ENCODE peak calls at places on chromosome 13, in four cellular contexts. Z, X, Y and J are unnamed samples.

GRCh38 chr13:43284162-43284561 is 260.8 kb downstream of the DNAJC15 start:
- DNase-seq in Z (no peak), X (no peak), Y (no peak), J (no peak)

GRCh38 chr13:102402292-102402691 is 444 bp upstream of the FGF14 start:
- DNase-seq in Z (no peak), X (no peak), Y (no peak), J (peak; percentile 78)

GRCh38 chr13:27355894-27356293 is 68.5 kb upstream of the GTF3A start:
- DNase-seq in Z (no peak), X (no peak), Y (no peak), J (peak; percentile 38)

GRCh38 chr13:95833126-95833525 is 156.2 kb downstream of the DNAJC3 start:
- DNase-seq in Z (no peak), X (no peak), Y (no peak), J (no peak)

GRCh38 chr13:42762251-42762650 is 19.1 kb upstream of the FAM216B start:
- DNase-seq in Z (no peak), X (no peak), Y (no peak), J (no peak)

GRCh38 chr13:90105276-90105675 is 1242.2 kb upstream of the MIR17HG start:
- DNase-seq in Z (no peak), X (no peak), Y (no peak), J (no peak)

GRCh38 chr13:25980255-25980654 is 71.6 kb downstream of the SHISA2 start:
- DNase-seq in Z (peak; percentile 9), X (peak; percentile 22), Y (peak; percentile 11), J (peak; percentile 58)

GRCh38 chr13:95564091-95564490 is 11.6 kb downstream of the CLDN10 start:
- DNase-seq in Z (no peak), X (peak; percentile 20), Y (no peak), J (no peak)

GRCh38 chr13:86870388-86870966 is 800.7 kb upstream of the SLITRK5 start:
- DNase-seq in Z (peak; percentile 6), X (peak; percentile 1), Y (peak; percentile 3), J (no peak)

GRCh38 chr13:35838356-35838755 is 292.8 kb downstream of the DCLK1 start:
- DNase-seq in Z (no peak), X (no peak), Y (no peak), J (no peak)

GRCh38 chr13:75467009-75467728 is 14.8 kb downstream of the TBC1D4 start:
- DNase-seq in Z (no peak), X (no peak), Y (peak; percentile 27), J (no peak)

GRCh38 chr13:29502391-29503008 is 93.0 kb downstream of the SLC7A1 start:
- DNase-seq in Z (no peak), X (no peak), Y (no peak), J (no peak)

GRCh38 chr13:44263920-44264610 is 109.6 kb upstream of the SERP2 start:
- DNase-seq in Z (no peak), X (no peak), Y (no peak), J (no peak)

GRCh38 chr13:39451301-39451700 is 151.7 kb downstream of the LHFPL6 start:
- DNase-seq in Z (no peak), X (no peak), Y (no peak), J (no peak)

GRCh38 chr13:47087841-47088240 is 191.0 kb upstream of the HTR2A start:
- DNase-seq in Z (no peak), X (no peak), Y (no peak), J (no peak)

GRCh38 chr13:44365008-44365407 is 8.6 kb upstream of the SERP2 start:
- DNase-seq in Z (no peak), X (no peak), Y (no peak), J (no peak)

GRCh38 chr13:108922108-108922507 is 292.7 kb downstream of the MYO16 start:
- DNase-seq in Z (no peak), X (no peak), Y (no peak), J (no peak)

GRCh38 chr13:89066868-89067466 is 1395.8 kb downstream of the SLITRK5 start:
- DNase-seq in Z (peak; percentile 4), X (peak; percentile 39), Y (peak; percentile 44), J (peak; percentile 18)

GRCh38 chr13:105442941-105443340 is 1092.5 kb downstream of the EFNB2 start:
- DNase-seq in Z (no peak), X (peak; percentile 87), Y (no peak), J (no peak)

GRCh38 chr13:97615266-97615665 is 181.3 kb downstream of the RAP2A start:
- DNase-seq in Z (no peak), X (no peak), Y (no peak), J (no peak)

GRCh38 chr13:78139765-78140164 is 221.1 kb upstream of the EDNRB start:
- DNase-seq in Z (no peak), X (no peak), Y (no peak), J (no peak)

GRCh38 chr13:31029129-31029528 is 96.7 kb downstream of the TEX26 start:
- DNase-seq in Z (no peak), X (no peak), Y (no peak), J (no peak)

GRCh38 chr13:32846556-32846955 is 169.7 kb upstream of the KL start:
- DNase-seq in Z (no peak), X (no peak), Y (no peak), J (peak; percentile 52)
- TF ChIP-seq NR3C1 in Z (no peak), X (no peak), Y (no peak), J (no peak)

GRCh38 chr13:93843082-93843481 is 616.5 kb downstream of the GPC6 start:
- DNase-seq in Z (no peak), X (no peak), Y (no peak), J (no peak)

GRCh38 chr13:93848247-93848646 is 621.6 kb downstream of the GPC6 start:
- DNase-seq in Z (no peak), X (no peak), Y (no peak), J (no peak)

DNA sequence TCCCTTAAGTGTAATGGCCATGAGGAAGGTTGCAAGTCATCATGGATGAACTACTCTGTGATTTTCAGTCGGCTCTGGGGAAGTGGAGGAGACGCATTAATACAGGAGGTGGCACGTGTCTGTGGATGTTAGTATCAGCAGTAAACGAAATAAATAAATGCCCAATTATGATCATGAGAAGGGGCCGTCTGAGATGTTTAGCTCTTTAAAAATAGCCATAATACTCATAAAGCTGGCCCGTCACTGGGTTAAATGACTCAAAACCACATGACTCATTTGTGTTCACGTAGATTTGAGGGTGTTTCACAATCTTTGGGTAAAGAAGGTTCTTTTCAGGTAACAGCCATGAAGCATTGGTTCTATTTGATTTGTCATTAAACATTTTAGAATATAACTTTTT is 620.6 kb downstream of the GPC6 start:
- DNase-seq in Z (no peak), X (peak; percentile 29), Y (peak; percentile 5), J (no peak)
- TF ChIP-seq NR3C1 in Z (no peak), X (no peak), Y (no peak), J (no peak)

GRCh38 chr13:32134991-32135390 is 103.4 kb downstream of the FRY start:
- DNase-seq in Z (no peak), X (no peak), Y (no peak), J (no peak)

GRCh38 chr13:32134241-32134801 is 102.7 kb downstream of the FRY start:
- DNase-seq in Z (no peak), X (no peak), Y (no peak), J (no peak)

GRCh38 chr13:32136716-32137115 is 105.1 kb downstream of the FRY start:
- DNase-seq in Z (no peak), X (no peak), Y (no peak), J (no peak)

GRCh38 chr13:32136061-32136460 is 104.5 kb downstream of the FRY start:
- DNase-seq in Z (no peak), X (no peak), Y (no peak), J (no peak)

GRCh38 chr13:32135655-32136054 is 104.1 kb downstream of the FRY start:
- DNase-seq in Z (no peak), X (no peak), Y (no peak), J (no peak)
- TF ChIP-seq NR3C1 in Z (no peak), X (no peak), Y (no peak), J (no peak)

GRCh38 chr13:50268500-50268899 is 253.3 kb downstream of the KCNRG start:
- DNase-seq in Z (no peak), X (no peak), Y (no peak), J (no peak)

DNA sequence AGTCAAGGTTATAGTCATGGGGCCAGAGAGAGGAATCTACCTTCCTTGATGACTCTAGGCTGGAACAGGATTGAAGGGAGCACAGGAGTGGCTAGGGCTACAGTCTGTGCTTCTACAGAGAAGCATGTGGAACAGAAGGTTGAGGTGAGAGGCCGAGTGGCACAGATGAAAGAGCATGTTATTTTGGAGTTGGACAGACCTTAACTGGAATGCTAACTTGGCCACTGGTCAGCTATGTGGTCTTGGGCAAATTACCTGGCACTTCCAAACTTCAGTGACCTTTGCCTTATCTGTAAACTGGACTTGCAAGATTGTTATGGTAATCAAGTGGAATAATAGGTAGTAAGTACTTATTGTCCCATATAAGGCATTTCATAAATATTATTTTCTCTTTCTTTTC is 252.7 kb downstream of the KCNRG start:
- DNase-seq in Z (no peak), X (no peak), Y (peak; percentile 22), J (no peak)
- TF ChIP-seq NR3C1 in Z (no peak), X (no peak), Y (no peak), J (no peak)

DNA sequence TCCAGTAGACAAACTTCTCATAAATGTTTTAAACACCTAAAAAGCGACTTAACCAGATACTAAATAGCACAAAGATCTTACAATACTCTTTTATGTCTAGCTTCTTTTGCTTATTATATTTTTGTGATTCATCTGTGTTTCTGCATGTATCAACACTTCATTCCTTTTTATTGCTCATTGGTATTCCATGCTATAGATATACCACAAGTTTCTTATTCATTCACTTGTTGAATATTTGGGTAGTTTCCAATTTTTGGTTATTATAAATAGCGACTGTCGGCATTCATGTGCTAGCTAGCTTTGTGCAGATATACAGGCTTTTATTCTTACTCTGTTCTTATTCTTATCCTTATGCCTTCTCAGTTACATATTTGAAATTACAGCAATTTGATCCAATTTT is 50.0 kb upstream of the RGCC start:
- DNase-seq in Z (no peak), X (no peak), Y (no peak), J (no peak)
- TF ChIP-seq NR3C1 in Z (no peak), X (no peak), Y (no peak), J (no peak)

GRCh38 chr13:59754411-59754810 is 409.3 kb downstream of the DIAPH3 start:
- DNase-seq in Z (no peak), X (no peak), Y (no peak), J (no peak)

GRCh38 chr13:59755647-59756290 is 408.0 kb downstream of the DIAPH3 start:
- DNase-seq in Z (no peak), X (no peak), Y (no peak), J (no peak)

GRCh38 chr13:59746291-59746962 is 417.3 kb downstream of the DIAPH3 start:
- DNase-seq in Z (no peak), X (no peak), Y (no peak), J (no peak)

GRCh38 chr13:59747529-59747928 is 416.2 kb downstream of the DIAPH3 start:
- DNase-seq in Z (peak; percentile 27), X (no peak), Y (peak; percentile 15), J (no peak)

DNA sequence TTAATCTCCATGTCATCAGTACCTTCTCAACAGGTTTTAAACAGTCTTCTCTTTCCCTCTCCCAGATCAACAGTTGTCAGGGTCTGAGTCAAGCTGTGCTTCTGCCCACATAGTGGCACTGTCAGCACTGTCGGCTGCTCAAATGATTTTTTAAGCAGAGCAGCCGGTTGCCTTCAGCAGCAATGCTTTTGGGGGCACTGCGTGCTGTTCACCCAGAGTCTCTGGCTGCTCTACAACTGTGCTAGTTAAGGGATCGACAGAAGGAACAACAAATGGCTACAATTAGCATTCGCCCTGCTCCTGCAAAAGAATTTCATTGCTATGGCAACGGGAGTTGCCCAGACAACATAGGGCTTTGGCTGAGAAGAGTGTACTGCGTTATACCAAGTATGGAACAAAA is 412.9 kb downstream of the DIAPH3 start:
- DNase-seq in Z (no peak), X (no peak), Y (no peak), J (peak; percentile 49)
- TF ChIP-seq NR3C1 in Z (no peak), X (no peak), Y (no peak), J (no peak)